ENCODE peak calls at places on chromosomes 7 and 10, in five cellular contexts. One of them, this sample, is unnamed.

GRCh38 chr7:156906281-156906680 is 13.3 kb upstream of the LMBR1 start:
- DNase-seq in HAP-1: no peak
- DNase-seq in kidney tubule cell: no peak
- DNase-seq in Peyer's patch: no peak
- DNase-seq in fibroblast of the aortic adventitia: no peak
- DNase-seq in this sample: no peak

GRCh38 chr10:68816796-68817412 is 10.4 kb upstream of the STOX1 start:
- DNase-seq in fibroblast of the aortic adventitia: no peak
- DNase-seq in kidney tubule cell: no peak
- DNase-seq in Peyer's patch: no peak
- DNase-seq in HAP-1: no peak
- DNase-seq in this sample: no peak

GRCh38 chr10:110525349-110526260 is 27.9 kb downstream of the DUSP5 start:
- DNase-seq in fibroblast of the aortic adventitia: peak; percentile 55
- DNase-seq in HAP-1: no peak
- DNase-seq in kidney tubule cell: peak; percentile 67
- DNase-seq in Peyer's patch: no peak
- DNase-seq in this sample: peak; percentile 70

GRCh38 chr7:18997477-18998130 is 119.8 kb downstream of the TWIST1 start:
- DNase-seq in fibroblast of the aortic adventitia: no peak
- DNase-seq in HAP-1: no peak
- DNase-seq in Peyer's patch: no peak
- DNase-seq in kidney tubule cell: no peak
- DNase-seq in this sample: no peak

GRCh38 chr10:53111529-53111928 is 338.9 kb upstream of the MBL2 start:
- DNase-seq in HAP-1: no peak
- DNase-seq in fibroblast of the aortic adventitia: no peak
- DNase-seq in kidney tubule cell: no peak
- DNase-seq in Peyer's patch: no peak
- DNase-seq in this sample: no peak

GRCh38 chr7:155835446-155836215 is 23.4 kb upstream of the SHH start:
- DNase-seq in kidney tubule cell: no peak
- DNase-seq in HAP-1: no peak
- DNase-seq in Peyer's patch: no peak
- DNase-seq in fibroblast of the aortic adventitia: no peak
- DNase-seq in this sample: no peak

GRCh38 chr10:87752571-87752970 is 65.5 kb downstream of the ATAD1 start:
- DNase-seq in Peyer's patch: no peak
- DNase-seq in HAP-1: no peak
- DNase-seq in kidney tubule cell: peak; percentile 40
- DNase-seq in fibroblast of the aortic adventitia: peak; percentile 64
- DNase-seq in this sample: peak; percentile 65

GRCh38 chr7:167087-167855 is 25.1 kb upstream of the FAM20C start:
- DNase-seq in Peyer's patch: no peak
- DNase-seq in HAP-1: no peak
- DNase-seq in fibroblast of the aortic adventitia: no peak
- DNase-seq in kidney tubule cell: no peak
- DNase-seq in this sample: no peak

GRCh38 chr7:375491-375821 is 85.5 kb downstream of the FOXL3 start:
- DNase-seq in Peyer's patch: peak; percentile 35
- DNase-seq in kidney tubule cell: no peak
- DNase-seq in fibroblast of the aortic adventitia: no peak
- DNase-seq in HAP-1: no peak
- DNase-seq in this sample: no peak

GRCh38 chr10:5958077-5958476 is 19.3 kb downstream of the IL15RA start:
- DNase-seq in kidney tubule cell: no peak
- DNase-seq in HAP-1: no peak
- DNase-seq in Peyer's patch: no peak
- DNase-seq in fibroblast of the aortic adventitia: peak; percentile 75
- DNase-seq in this sample: no peak

GRCh38 chr10:30529373-30529998 is 95.5 kb downstream of the MAP3K8 start:
- DNase-seq in fibroblast of the aortic adventitia: no peak
- DNase-seq in Peyer's patch: peak; percentile 93
- DNase-seq in kidney tubule cell: no peak
- DNase-seq in HAP-1: no peak
- DNase-seq in this sample: no peak

GRCh38 chr10:93468532-93469213 is 13.5 kb downstream of the MYOF start:
- DNase-seq in Peyer's patch: no peak
- DNase-seq in fibroblast of the aortic adventitia: peak; percentile 95
- DNase-seq in HAP-1: no peak
- DNase-seq in kidney tubule cell: peak; percentile 94
- DNase-seq in this sample: peak; percentile 88

GRCh38 chr10:122085423-122085911 is 96.5 kb downstream of the TACC2 start:
- DNase-seq in HAP-1: no peak
- DNase-seq in fibroblast of the aortic adventitia: no peak
- DNase-seq in Peyer's patch: peak; percentile 40
- DNase-seq in kidney tubule cell: no peak
- DNase-seq in this sample: no peak

GRCh38 chr10:29157321-29157720 is 131.5 kb upstream of the LYZL1 start:
- DNase-seq in HAP-1: no peak
- DNase-seq in kidney tubule cell: no peak
- DNase-seq in fibroblast of the aortic adventitia: no peak
- DNase-seq in Peyer's patch: no peak
- DNase-seq in this sample: no peak

GRCh38 chr7:5354460-5355279 is 69.0 kb downstream of the TNRC18 start:
- DNase-seq in HAP-1: no peak
- DNase-seq in kidney tubule cell: peak; percentile 65
- DNase-seq in Peyer's patch: peak; percentile 72
- DNase-seq in fibroblast of the aortic adventitia: peak; percentile 60
- DNase-seq in this sample: peak; percentile 77

GRCh38 chr7:148623586-148624282 is 33.2 kb downstream of the C7orf33 start:
- DNase-seq in HAP-1: no peak
- DNase-seq in fibroblast of the aortic adventitia: peak; percentile 54
- DNase-seq in Peyer's patch: no peak
- DNase-seq in kidney tubule cell: peak; percentile 52
- DNase-seq in this sample: peak; percentile 67

GRCh38 chr10:5965266-5965665 is 12.1 kb downstream of the IL15RA start:
- DNase-seq in fibroblast of the aortic adventitia: no peak
- DNase-seq in HAP-1: no peak
- DNase-seq in Peyer's patch: peak; percentile 46
- DNase-seq in kidney tubule cell: peak; percentile 67
- DNase-seq in this sample: no peak

GRCh38 chr7:2681954-2682799 is 5.8 kb upstream of the AMZ1 start:
- DNase-seq in Peyer's patch: no peak
- DNase-seq in HAP-1: no peak
- DNase-seq in fibroblast of the aortic adventitia: no peak
- DNase-seq in kidney tubule cell: no peak
- DNase-seq in this sample: no peak

GRCh38 chr7:137657476-137658193 is 189.1 kb downstream of the DGKI start:
- DNase-seq in fibroblast of the aortic adventitia: no peak
- DNase-seq in HAP-1: no peak
- DNase-seq in Peyer's patch: no peak
- DNase-seq in kidney tubule cell: peak; percentile 60
- DNase-seq in this sample: no peak

GRCh38 chr7:103628742-103629141 is 182.7 kb upstream of the SLC26A5 start:
- DNase-seq in HAP-1: no peak
- DNase-seq in fibroblast of the aortic adventitia: no peak
- DNase-seq in kidney tubule cell: no peak
- DNase-seq in Peyer's patch: no peak
- DNase-seq in this sample: no peak

GRCh38 chr7:27411145-27411544 is 168.5 kb downstream of the EVX1 start:
- DNase-seq in HAP-1: no peak
- DNase-seq in fibroblast of the aortic adventitia: no peak
- DNase-seq in kidney tubule cell: no peak
- DNase-seq in Peyer's patch: no peak
- DNase-seq in this sample: no peak

GRCh38 chr7:126605056-126605455 is 647.7 kb downstream of the GRM8 start:
- DNase-seq in HAP-1: no peak
- DNase-seq in kidney tubule cell: no peak
- DNase-seq in fibroblast of the aortic adventitia: no peak
- DNase-seq in Peyer's patch: no peak
- DNase-seq in this sample: no peak

GRCh38 chr7:24869572-24869971 is 110.4 kb downstream of the OSBPL3 start:
- DNase-seq in HAP-1: no peak
- DNase-seq in kidney tubule cell: peak; percentile 63
- DNase-seq in fibroblast of the aortic adventitia: no peak
- DNase-seq in Peyer's patch: no peak
- DNase-seq in this sample: peak; percentile 84

GRCh38 chr7:1124164-1124563 is 35.8 kb downstream of the ZFAND2A start:
- DNase-seq in fibroblast of the aortic adventitia: no peak
- DNase-seq in HAP-1: no peak
- DNase-seq in Peyer's patch: no peak
- DNase-seq in kidney tubule cell: no peak
- DNase-seq in this sample: no peak

GRCh38 chr7:3149231-3149960 is 105.7 kb upstream of the CARD11 start:
- DNase-seq in HAP-1: no peak
- DNase-seq in kidney tubule cell: no peak
- DNase-seq in Peyer's patch: peak; percentile 24
- DNase-seq in fibroblast of the aortic adventitia: no peak
- DNase-seq in this sample: no peak

GRCh38 chr10:119370972-119371703 is 163.8 kb downstream of the GRK5 start:
- DNase-seq in kidney tubule cell: no peak
- DNase-seq in Peyer's patch: peak; percentile 60
- DNase-seq in fibroblast of the aortic adventitia: peak; percentile 89
- DNase-seq in HAP-1: no peak
- DNase-seq in this sample: peak; percentile 94

GRCh38 chr10:110495731-110496552 is 1.8 kb upstream of the DUSP5 start:
- DNase-seq in fibroblast of the aortic adventitia: peak; percentile 92
- DNase-seq in kidney tubule cell: peak; percentile 88
- DNase-seq in Peyer's patch: peak; percentile 65
- DNase-seq in HAP-1: no peak
- DNase-seq in this sample: peak; percentile 63

GRCh38 chr7:144835166-144835611 is 664 bp downstream of the TPK1 start:
- DNase-seq in kidney tubule cell: peak; percentile 62
- DNase-seq in fibroblast of the aortic adventitia: peak; percentile 60
- DNase-seq in HAP-1: peak; percentile 42
- DNase-seq in Peyer's patch: peak; percentile 70
- DNase-seq in this sample: peak; percentile 34

GRCh38 chr7:31815796-31816195 is 128.8 kb downstream of the PPP1R17 start:
- DNase-seq in kidney tubule cell: no peak
- DNase-seq in HAP-1: no peak
- DNase-seq in fibroblast of the aortic adventitia: no peak
- DNase-seq in Peyer's patch: no peak
- DNase-seq in this sample: no peak

GRCh38 chr10:104209575-104210198 is 22.5 kb downstream of the CFAP43 start:
- DNase-seq in HAP-1: peak; percentile 40
- DNase-seq in Peyer's patch: no peak
- DNase-seq in kidney tubule cell: peak; percentile 54
- DNase-seq in fibroblast of the aortic adventitia: peak; percentile 60
- DNase-seq in this sample: peak; percentile 62

GRCh38 chr7:112453505-112454171 is 3.4 kb downstream of the IFRD1 start:
- DNase-seq in kidney tubule cell: peak; percentile 38
- DNase-seq in Peyer's patch: no peak
- DNase-seq in HAP-1: no peak
- DNase-seq in fibroblast of the aortic adventitia: peak; percentile 76
- DNase-seq in this sample: peak; percentile 46

GRCh38 chr10:86068532-86069337 is 297.9 kb downstream of the GRID1 start:
- DNase-seq in Peyer's patch: no peak
- DNase-seq in fibroblast of the aortic adventitia: no peak
- DNase-seq in kidney tubule cell: no peak
- DNase-seq in HAP-1: no peak
- DNase-seq in this sample: no peak

GRCh38 chr10:6199131-6199733 is 3.5 kb upstream of the PFKFB3 start:
- DNase-seq in kidney tubule cell: no peak
- DNase-seq in HAP-1: no peak
- DNase-seq in Peyer's patch: no peak
- DNase-seq in fibroblast of the aortic adventitia: no peak
- DNase-seq in this sample: no peak

GRCh38 chr7:157018328-157018996 is 8.0 kb upstream of the MNX1 start:
- DNase-seq in HAP-1: no peak
- DNase-seq in fibroblast of the aortic adventitia: no peak
- DNase-seq in kidney tubule cell: no peak
- DNase-seq in Peyer's patch: no peak
- DNase-seq in this sample: no peak

GRCh38 chr10:2921956-2922680 is 145.2 kb upstream of the PFKP start:
- DNase-seq in kidney tubule cell: peak; percentile 74
- DNase-seq in fibroblast of the aortic adventitia: no peak
- DNase-seq in Peyer's patch: no peak
- DNase-seq in HAP-1: no peak
- DNase-seq in this sample: no peak

This sample was measured in AG08395.